ENCODE peak calls at places on chromosomes 11 and 22, in six cellular contexts. P is prostate gland, L is endothelial cell of umbilical vein, R is GM12891, Y is GM23338, K is HL-60. D is an unnamed sample.

GRCh38 chr11:32259641-32260081 is 168.8 kb downstream of the RCN1 start:
- DNase-seq in R (peak; percentile 29), L (no peak), P (no peak), Y (no peak), K (peak; percentile 63), D (peak; percentile 84)

GRCh38 chr11:46026616-46027293 is 94.5 kb downstream of the PHF21A start:
- DNase-seq in P (no peak), L (no peak), R (no peak), K (no peak), Y (no peak), D (no peak)

GRCh38 chr11:33920838-33921613 is 29.1 kb upstream of the LMO2 start:
- DNase-seq in K (no peak), Y (no peak), R (no peak), P (no peak), L (no peak), D (no peak)

GRCh38 chr22:23722168-23722567 is 28.7 kb downstream of the ZNF70 start:
- DNase-seq in P (no peak), K (no peak), Y (no peak), L (no peak), R (no peak), D (no peak)

GRCh38 chr22:37563153-37564081 is 3.1 kb downstream of the CDC42EP1 start:
- DNase-seq in L (peak; percentile 93), R (no peak), P (peak; percentile 63), K (no peak), Y (peak; percentile 55), D (no peak)

GRCh38 chr11:69044111-69045013 is 4.4 kb upstream of the TPCN2 start:
- DNase-seq in R (no peak), Y (peak; percentile 88), P (peak; percentile 74), L (peak; percentile 56), K (no peak), D (no peak)

GRCh38 chr11:15493921-15494630 is 379.4 kb downstream of the INSC start:
- DNase-seq in Y (no peak), K (peak; percentile 45), P (peak; percentile 64), L (no peak), R (no peak), D (no peak)

GRCh38 chr22:35622132-35622913 is 5.2 kb upstream of the MB start:
- DNase-seq in K (no peak), R (no peak), L (no peak), Y (peak; percentile 38), P (peak; percentile 88), D (no peak)

GRCh38 chr11:68999093-68999747 is 13.8 kb downstream of the MRGPRF start:
- DNase-seq in P (no peak), K (no peak), Y (no peak), R (no peak), L (no peak), D (no peak)

GRCh38 chr11:47268448-47269001 is 1.4 kb upstream of the MADD start:
- DNase-seq in P (no peak), L (no peak), Y (peak; percentile 39), R (no peak), K (no peak), D (no peak)

GRCh38 chr22:36758792-36759271 is 17.1 kb downstream of the IFT27 start:
- DNase-seq in Y (no peak), K (no peak), L (no peak), P (no peak), R (no peak), D (no peak)

GRCh38 chr11:6876325-6876724 is at the start of gene OR10A4:
- DNase-seq in P (no peak), K (no peak), Y (no peak), L (no peak), R (no peak), D (no peak)

GRCh38 chr11:58059011-58059358 is 28.2 kb downstream of the OR6Q1 start:
- DNase-seq in L (peak; percentile 88), P (no peak), K (no peak), R (no peak), Y (peak; percentile 80), D (no peak)

GRCh38 chr11:93753241-93753640 is 11.8 kb downstream of the C11orf54 start:
- DNase-seq in K (no peak), Y (no peak), R (no peak), L (no peak), P (no peak), D (no peak)

GRCh38 chr22:50081426-50082196 is 3.6 kb downstream of the MLC1 start:
- DNase-seq in L (no peak), K (no peak), R (no peak), Y (no peak), P (no peak), D (no peak)

GRCh38 chr11:130677486-130678153 is 229.2 kb downstream of the ADAMTS15 start:
- DNase-seq in K (no peak), L (no peak), R (no peak), Y (peak; percentile 84), P (no peak), D (no peak)

DNA sequence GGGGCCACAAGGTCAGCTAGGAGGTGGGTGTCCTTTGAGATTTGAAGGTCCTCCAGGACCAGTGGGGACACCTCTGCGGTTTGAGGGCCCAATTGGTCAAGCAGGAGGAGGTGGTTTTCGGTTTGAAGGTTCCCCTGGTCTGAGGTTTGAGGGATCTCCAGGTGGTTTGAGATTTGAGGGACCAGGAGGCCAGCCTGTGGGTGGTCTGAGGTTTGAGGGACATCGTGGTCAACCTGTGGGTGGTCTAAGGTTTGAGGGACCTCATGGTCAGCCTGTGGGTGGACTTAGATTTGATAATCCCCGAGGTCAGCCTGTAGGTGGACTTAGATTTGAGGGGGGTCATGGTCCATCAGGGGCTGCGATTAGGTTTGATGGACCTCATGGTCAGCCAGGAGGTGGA is 11.8 kb downstream of the PCF11 start:
- DNase-seq in P (no peak), K (no peak), L (no peak), R (no peak), Y (no peak), D (no peak)
- TF ChIP-seq POLR2AphosphoS5 in P (no peak), K (no peak), L (no peak), R (peak; percentile 32), Y (no peak), D (no peak)

DNA sequence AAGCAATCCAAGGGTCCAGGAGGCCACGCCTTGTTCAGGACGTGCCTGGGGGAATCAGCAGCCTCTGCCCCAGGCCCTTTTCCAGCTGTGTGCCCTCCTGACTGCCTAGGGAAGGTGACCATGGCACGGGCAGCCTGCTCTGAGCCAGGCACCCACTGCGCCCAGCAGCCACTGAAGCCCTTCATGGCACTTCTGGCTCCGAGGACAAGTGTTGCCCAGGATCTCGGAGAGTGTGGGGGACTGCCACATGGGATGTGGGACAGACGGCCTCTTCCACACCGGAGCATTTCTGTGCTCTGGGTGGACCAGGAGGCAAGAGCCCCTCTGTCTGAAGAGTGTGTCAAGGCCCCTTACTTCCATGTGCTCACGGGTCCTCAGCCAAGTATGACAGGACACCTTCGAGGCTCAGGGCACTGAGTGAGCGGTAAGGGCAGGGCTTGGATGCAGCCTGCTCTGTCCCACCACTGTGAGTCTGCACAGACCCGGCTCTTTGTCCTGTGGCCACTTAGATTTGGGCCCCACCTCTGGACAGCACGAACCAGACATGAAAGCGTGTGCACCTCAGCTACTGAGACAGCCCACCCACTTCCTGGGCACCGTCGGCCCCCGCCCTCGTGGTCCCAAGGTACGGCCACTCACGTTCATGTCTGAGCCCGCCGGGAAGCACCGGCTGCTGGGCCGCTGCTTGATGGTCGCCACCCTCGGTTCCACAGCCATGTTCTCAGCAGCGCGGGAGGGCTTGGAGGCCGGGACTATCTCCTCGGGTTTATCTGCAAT is 93.6 kb downstream of the CTTN start:
- DNase-seq in R (no peak), K (no peak), Y (no peak), L (no peak), P (no peak), D (no peak)
- TF ChIP-seq POLR2AphosphoS5 in R (no peak), K (no peak), Y (no peak), L (no peak), P (no peak), D (no peak)

GRCh38 chr22:48615171-48616008 is 1212.3 kb downstream of the BRD1 start:
- DNase-seq in L (no peak), P (no peak), Y (no peak), K (no peak), R (no peak), D (no peak)
- TF ChIP-seq POLR2AphosphoS5 in L (no peak), P (no peak), Y (no peak), K (no peak), R (no peak), D (no peak)

DNA sequence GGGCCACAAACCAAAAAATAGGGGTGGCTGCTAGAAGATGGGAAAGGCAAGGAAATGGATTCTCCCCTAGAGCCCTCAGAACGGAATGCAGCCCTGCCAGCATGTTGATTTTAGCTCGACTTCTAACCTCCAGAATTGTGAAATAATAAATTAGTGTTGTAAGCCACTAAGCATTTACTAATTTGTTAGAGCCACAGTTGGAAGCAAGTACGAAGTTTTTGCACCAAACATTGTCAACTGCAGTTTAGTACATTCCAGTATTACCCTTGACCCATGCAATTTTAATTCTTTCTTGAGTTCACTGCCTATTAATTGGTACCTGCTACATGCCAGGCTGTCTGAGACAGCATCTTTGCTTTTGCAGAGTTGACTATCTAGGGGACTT is 32.2 kb downstream of the PARVA start:
- DNase-seq in K (no peak), R (no peak), P (no peak), Y (no peak), L (no peak), D (no peak)
- TF ChIP-seq POLR2AphosphoS5 in K (no peak), R (no peak), P (no peak), Y (no peak), L (no peak), D (no peak)

DNA sequence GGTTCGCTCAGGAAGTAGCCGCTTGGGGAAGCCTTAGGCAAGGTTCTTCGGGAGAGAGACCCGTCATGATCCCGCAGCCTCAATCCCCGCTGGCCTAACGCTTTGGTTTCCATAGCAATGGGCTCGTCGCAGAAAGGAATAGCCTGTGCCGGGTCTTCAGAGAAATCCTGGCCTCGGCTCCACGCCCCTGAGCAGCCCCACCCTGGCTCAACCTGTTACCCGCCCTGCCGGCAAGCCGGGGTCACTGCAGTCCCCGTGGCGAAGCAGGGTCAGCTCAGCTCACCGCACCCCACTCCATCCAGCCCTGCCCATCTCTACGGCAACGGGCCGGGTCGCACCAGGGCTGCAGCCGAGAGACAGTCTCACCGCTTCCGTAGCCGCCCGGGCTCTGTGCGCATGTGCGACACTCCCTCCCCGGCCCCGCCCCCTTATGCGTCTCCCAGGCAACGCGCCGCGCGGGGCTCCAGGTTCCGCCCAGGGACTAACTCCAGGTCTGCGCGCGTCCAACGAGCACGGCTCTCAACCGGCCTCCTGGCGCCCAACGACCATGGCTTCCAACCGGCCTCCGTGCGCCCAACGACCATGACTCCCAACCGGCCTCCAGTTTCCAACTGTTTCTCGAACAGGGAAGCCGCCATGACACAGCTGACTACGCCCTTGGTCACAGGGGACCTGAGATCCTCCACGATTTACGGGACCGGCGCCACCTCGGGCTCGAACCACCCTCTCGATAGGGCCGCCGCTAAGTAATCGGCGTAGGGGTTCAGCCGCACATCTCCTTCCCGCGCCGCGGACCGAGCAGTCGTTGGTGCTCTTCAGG is at the start of gene DUSP18:
- DNase-seq in K (peak; percentile 82), L (peak; percentile 94), R (peak; percentile 99), P (peak; percentile 92), Y (peak; percentile 97), D (peak; percentile 97)
- TF ChIP-seq POLR2AphosphoS5 in K (peak; percentile 22), L (peak; percentile 48), R (no peak), P (peak; percentile 92), Y (no peak), D (peak; percentile 67)